ENCODE peak calls at places on chromosomes 11 and 22, in four cellular contexts. D, I, N and C are unnamed samples.

GRCh38 chr11:11163256-11163655 is 189.8 kb downstream of the CSNK2A3 start:
- DNase-seq in D (no peak), N (no peak), I (no peak), C (no peak)

GRCh38 chr11:15805726-15806125 is 550.6 kb downstream of the SOX6 start:
- DNase-seq in D (no peak), I (no peak), N (no peak), C (no peak)

GRCh38 chr22:31857247-31857646 is 87.1 kb upstream of the YWHAH start:
- DNase-seq in I (no peak), D (no peak), N (no peak), C (no peak)

GRCh38 chr11:838441-839279 is 3.7 kb downstream of the POLR2L start:
- DNase-seq in I (no peak), D (no peak), N (no peak), C (no peak)

GRCh38 chr22:43293661-43294392 is 49.3 kb downstream of the SCUBE1 start:
- DNase-seq in I (no peak), N (peak; percentile 71), D (no peak), C (peak; percentile 96)

GRCh38 chr11:2358754-2359444 is 18.2 kb upstream of the CD81 start:
- DNase-seq in D (no peak), N (no peak), I (no peak), C (no peak)

GRCh38 chr11:611001-611996 is 4.5 kb downstream of the IRF7 start:
- DNase-seq in N (peak; percentile 31), I (no peak), D (no peak), C (no peak)

GRCh38 chr11:67364783-67365525 is 8.4 kb downstream of the CLCF1 start:
- DNase-seq in D (no peak), N (peak; percentile 37), I (no peak), C (no peak)

GRCh38 chr11:72421351-72421750 is 13.0 kb downstream of the CLPB start:
- DNase-seq in D (no peak), N (no peak), I (no peak), C (no peak)

GRCh38 chr11:1067812-1068496 is 6.7 kb upstream of the MUC2 start:
- DNase-seq in D (no peak), I (no peak), N (no peak), C (no peak)

GRCh38 chr22:37525073-37525745 is 6.0 kb upstream of the CARD10 start:
- DNase-seq in I (peak; percentile 50), D (no peak), N (no peak), C (no peak)

GRCh38 chr22:29145321-29146072 is 60.2 kb upstream of the EMID1 start:
- DNase-seq in N (no peak), I (no peak), D (no peak), C (no peak)

GRCh38 chr11:106827687-106828086 is 190.6 kb downstream of the GUCY1A2 start:
- DNase-seq in I (no peak), D (no peak), N (no peak), C (no peak)

GRCh38 chr22:23119492-23120414 is 22.0 kb downstream of the RSPH14 start:
- DNase-seq in N (no peak), D (peak; percentile 58), I (no peak), C (no peak)

GRCh38 chr11:34174411-34175041 is 69.1 kb downstream of the NAT10 start:
- DNase-seq in N (peak; percentile 87), D (peak; percentile 90), I (no peak), C (peak; percentile 94)

GRCh38 chr11:43404836-43405479 is 46.2 kb downstream of the TTC17 start:
- DNase-seq in D (no peak), I (no peak), N (no peak), C (no peak)

GRCh38 chr22:39416319-39416718 is 16.7 kb downstream of the TAB1 start:
- DNase-seq in D (no peak), I (no peak), N (no peak), C (no peak)

GRCh38 chr22:45217806-45218205 is 22.9 kb downstream of the KIAA0930 start:
- DNase-seq in I (no peak), N (no peak), D (no peak), C (no peak)

GRCh38 chr11:109914809-109915653 is 178.2 kb upstream of the ZC3H12C start:
- DNase-seq in N (no peak), I (no peak), D (no peak), C (no peak)

GRCh38 chr11:72758304-72758689 is 6.1 kb upstream of the ARAP1 start:
- DNase-seq in D (no peak), N (no peak), I (no peak), C (no peak)

GRCh38 chr22:50670914-50671538 is 1.6 kb upstream of the SHANK3 start:
- DNase-seq in D (no peak), I (no peak), N (no peak), C (no peak)

GRCh38 chr22:18998998-18999397 is 62.9 kb upstream of the PRODH start:
- DNase-seq in I (no peak), D (no peak), N (no peak), C (no peak)

GRCh38 chr22:33986167-33986771 is 66.0 kb upstream of the LARGE1 start:
- DNase-seq in N (no peak), D (no peak), I (no peak), C (peak; percentile 53)

GRCh38 chr11:90737328-90738050 is 514.6 kb upstream of the CHORDC1 start:
- DNase-seq in I (no peak), N (no peak), D (no peak), C (no peak)

GRCh38 chr11:3161309-3161708 is 3.8 kb downstream of the OSBPL5 start:
- DNase-seq in D (no peak), N (peak; percentile 32), I (no peak), C (no peak)

GRCh38 chr11:17703951-17704350 is 15.4 kb upstream of the MYOD1 start:
- DNase-seq in D (no peak), N (no peak), I (no peak), C (no peak)

GRCh38 chr11:2701230-2701629 is 1.4 kb upstream of the KCNQ1OT1 start:
- DNase-seq in N (no peak), D (no peak), I (no peak), C (no peak)

GRCh38 chr11:124670732-124671131 is 2.8 kb downstream of the SIAE start:
- DNase-seq in D (no peak), I (no peak), N (no peak), C (no peak)

GRCh38 chr11:117177534-117178209 is 871 bp upstream of the SIDT2 start:
- DNase-seq in I (no peak), N (no peak), D (no peak), C (no peak)

GRCh38 chr11:35486446-35486845 is 39.0 kb downstream of the PAMR1 start:
- DNase-seq in I (no peak), N (no peak), D (no peak), C (no peak)

GRCh38 chr11:34604216-34604615 is 16.7 kb upstream of the EHF start:
- DNase-seq in I (no peak), D (no peak), N (no peak), C (no peak)

GRCh38 chr22:28674121-28674563 is 5.5 kb downstream of the TTC28 start:
- DNase-seq in N (no peak), I (peak; percentile 26), D (peak; percentile 61), C (no peak)

GRCh38 chr22:32748509-32748908 is 53.0 kb upstream of the TIMP3 start:
- DNase-seq in I (no peak), N (no peak), D (no peak), C (no peak)

GRCh38 chr22:49026476-49027121 is 801.1 kb downstream of the BRD1 start:
- DNase-seq in N (no peak), I (no peak), D (no peak), C (no peak)

GRCh38 chr11:75334402-75334891 is 17.0 kb downstream of the ARRB1 start:
- DNase-seq in D (no peak), N (no peak), I (no peak), C (no peak)

GRCh38 chr11:122037911-122038310 is 78.1 kb downstream of the BLID start:
- DNase-seq in N (no peak), I (no peak), D (no peak), C (no peak)

GRCh38 chr11:282630-283360 is 4.6 kb downstream of the NLRP6 start:
- DNase-seq in D (no peak), N (no peak), I (no peak), C (no peak)

GRCh38 chr11:104891135-104891534 is 7.1 kb downstream of the CASP12 start:
- DNase-seq in N (no peak), I (no peak), D (no peak), C (no peak)

GRCh38 chr11:34366522-34366921 is 8.7 kb upstream of the ABTB2 start:
- DNase-seq in D (peak; percentile 44), N (no peak), I (no peak), C (no peak)

GRCh38 chr11:113014262-113014661 is 53.0 kb downstream of the NCAM1 start:
- DNase-seq in I (no peak), D (no peak), N (peak; percentile 32), C (no peak)
- TF ChIP-seq CTCF in I (no peak), D (no peak), N (no peak), C (no peak)

GRCh38 chr11:45298718-45299117 is 12.6 kb upstream of the SYT13 start:
- DNase-seq in N (no peak), D (no peak), I (no peak), C (peak; percentile 75)
- TF ChIP-seq CTCF in N (no peak), D (no peak), I (no peak), C (no peak)

DNA sequence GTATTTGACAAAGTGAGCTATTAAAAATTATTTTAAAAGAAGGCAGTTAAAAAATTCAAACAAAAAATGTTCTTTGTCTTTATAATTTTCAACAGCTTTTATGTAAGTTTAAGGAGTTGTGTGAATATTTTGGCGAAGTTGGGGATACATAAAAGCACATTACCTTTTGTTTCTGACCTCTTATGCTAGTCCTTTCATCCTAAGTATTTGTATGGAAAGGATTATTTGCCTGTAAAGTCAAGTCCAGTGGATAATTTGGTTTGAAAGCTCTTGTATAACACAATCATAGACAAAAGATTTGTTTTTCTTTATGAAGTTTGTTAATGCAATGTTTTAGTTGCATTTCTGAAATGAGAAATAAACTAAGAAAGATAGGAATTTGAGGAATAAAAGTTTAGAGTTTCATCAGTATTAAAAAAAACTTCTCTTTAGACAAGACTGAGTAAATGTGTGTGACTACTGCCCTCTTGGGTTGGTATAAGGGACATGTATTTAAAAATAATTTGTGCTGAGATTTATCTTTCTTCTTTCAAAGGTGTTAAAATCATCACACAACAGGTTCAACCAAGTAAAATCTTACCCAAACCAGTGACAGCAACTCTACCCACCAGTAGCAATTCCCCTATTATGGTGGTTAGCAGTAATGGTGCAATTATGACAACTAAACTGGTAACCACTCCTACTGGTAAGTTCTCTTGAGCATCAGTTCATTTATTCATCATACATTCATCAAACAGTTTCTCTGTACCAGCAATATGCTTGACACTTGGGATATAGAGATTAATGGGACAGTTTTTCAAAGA is 68.2 kb downstream of the EMSY start:
- DNase-seq in D (no peak), N (no peak), I (no peak), C (no peak)
- TF ChIP-seq CTCF in D (peak; percentile 16), N (no peak), I (peak; percentile 43), C (peak; percentile 26)

GRCh38 chr11:32386770-32387377 is 48.5 kb downstream of the WT1 start:
- DNase-seq in N (no peak), I (no peak), D (no peak), C (no peak)

GRCh38 chr11:32382339-32383049 is 52.8 kb downstream of the WT1 start:
- DNase-seq in D (no peak), N (peak; percentile 76), I (no peak), C (no peak)

GRCh38 chr11:32390712-32391111 is 44.6 kb downstream of the WT1 start:
- DNase-seq in I (no peak), N (no peak), D (no peak), C (no peak)

GRCh38 chr11:32388871-32389770 is 46.2 kb downstream of the WT1 start:
- DNase-seq in N (no peak), D (no peak), I (no peak), C (no peak)

GRCh38 chr11:32385998-32386397 is 49.3 kb downstream of the WT1 start:
- DNase-seq in I (no peak), D (no peak), N (no peak), C (no peak)
- TF ChIP-seq CTCF in I (peak; percentile 48), D (peak; percentile 20), N (no peak), C (no peak)

GRCh38 chr11:82889133-82890001 is 10.9 kb downstream of the PRCP start:
- DNase-seq in I (no peak), N (no peak), D (no peak), C (no peak)
- TF ChIP-seq CTCF in I (no peak), N (no peak), D (no peak), C (no peak)